ENCODE peak calls at places on chromosomes 1 and 21, in ten cellular contexts. S is stomach, E is fibroblast of lung, D is DND-41, W is heart right ventricle, C is left ventricle myocardium inferior, Y is HepG2, Q is brain microvascular endothelial cell, O is PC-3, R is A549. F is an unnamed sample.

GRCh38 chr21:15343066-15343465 is 278.3 kb upstream of the NRIP1 start:
- DNase-seq in S (no peak), E (peak), D (no peak), W (no peak), C (no peak), Y (no peak), Q (peak), O (no peak), R (no peak), F (no peak)

GRCh38 chr1:22051607-22052114 is 848 bp upstream of the CDC42 start:
- DNase-seq in S (no peak), E (no peak), D (no peak), W (no peak), C (no peak), Y (no peak), Q (no peak), O (no peak), R (no peak), F (no peak)

GRCh38 chr1:15952317-15953258 is 23.3 kb downstream of the ZBTB17 start:
- DNase-seq in S (no peak), E (peak), D (no peak), W (no peak), C (no peak), Y (no peak), Q (peak), O (peak), R (peak), F (peak)

GRCh38 chr1:243855616-243856318 is 5.7 kb upstream of the AKT3 start:
- DNase-seq in S (no peak), E (no peak), D (no peak), W (no peak), C (no peak), Y (no peak), Q (no peak), O (no peak), R (no peak), F (no peak)

GRCh38 chr1:246784621-246785535 is 60.7 kb downstream of the SCCPDH start:
- DNase-seq in S (no peak), E (peak), D (peak), W (no peak), C (no peak), Y (no peak), Q (peak), O (no peak), R (no peak), F (no peak)

GRCh38 chr21:34974162-34974981 is 74.7 kb downstream of the RUNX1 start:
- DNase-seq in S (no peak), E (no peak), D (peak), W (no peak), C (no peak), Y (peak), Q (no peak), O (no peak), R (no peak), F (no peak)

GRCh38 chr1:14522331-14523241 is 75.9 kb upstream of the KAZN start:
- DNase-seq in S (no peak), E (peak), D (no peak), W (peak), C (peak), Y (no peak), Q (peak), O (peak), R (no peak), F (peak)

GRCh38 chr21:25845729-25846256 is 111.0 kb downstream of the GABPA start:
- DNase-seq in S (no peak), E (no peak), D (no peak), W (no peak), C (no peak), Y (no peak), Q (no peak), O (no peak), R (no peak), F (no peak)

GRCh38 chr1:160070243-160071163 is 543 bp upstream of the KCNJ10 start:
- DNase-seq in S (peak), E (peak), D (peak), W (peak), C (peak), Y (peak), Q (peak), O (peak), R (peak), F (peak)

GRCh38 chr1:61301824-61302652 is 219.7 kb downstream of the NFIA start:
- DNase-seq in S (peak), E (no peak), D (no peak), W (no peak), C (no peak), Y (peak), Q (peak), O (no peak), R (no peak), F (no peak)

GRCh38 chr1:51326839-51327238 is 3.5 kb downstream of the TTC39A start:
- DNase-seq in S (no peak), E (no peak), D (no peak), W (no peak), C (no peak), Y (no peak), Q (no peak), O (no peak), R (no peak), F (no peak)

GRCh38 chr1:91844862-91845528 is 41.0 kb downstream of the TGFBR3 start:
- DNase-seq in S (peak), E (peak), D (no peak), W (no peak), C (peak), Y (peak), Q (peak), O (peak), R (peak), F (peak)

GRCh38 chr1:23475134-23475628 is 8.8 kb downstream of the ASAP3 start:
- DNase-seq in S (no peak), E (peak), D (no peak), W (peak), C (no peak), Y (no peak), Q (peak), O (peak), R (no peak), F (peak)

GRCh38 chr1:206924549-206925115 is 2.9 kb upstream of the FCMR start:
- DNase-seq in S (no peak), E (no peak), D (no peak), W (no peak), C (no peak), Y (no peak), Q (no peak), O (no peak), R (no peak), F (no peak)

GRCh38 chr1:110452330-110452729 is 1.4 kb downstream of the PROK1 start:
- DNase-seq in S (no peak), E (no peak), D (no peak), W (no peak), C (no peak), Y (no peak), Q (no peak), O (no peak), R (no peak), F (no peak)

GRCh38 chr1:47534417-47534816 is 96.6 kb downstream of the FOXD2 start:
- DNase-seq in S (no peak), E (peak), D (no peak), W (no peak), C (no peak), Y (no peak), Q (no peak), O (no peak), R (no peak), F (no peak)

GRCh38 chr1:190138266-190138665 is 339.4 kb downstream of the BRINP3 start:
- DNase-seq in S (no peak), E (peak), D (no peak), W (no peak), C (no peak), Y (no peak), Q (no peak), O (peak), R (no peak), F (no peak)

GRCh38 chr1:113701429-113701828 is 57.9 kb downstream of the PHTF1 start:
- DNase-seq in S (no peak), E (peak), D (no peak), W (no peak), C (no peak), Y (no peak), Q (peak), O (no peak), R (no peak), F (no peak)

GRCh38 chr21:39014751-39015150 is 168.5 kb downstream of the PSMG1 start:
- DNase-seq in S (no peak), E (peak), D (no peak), W (no peak), C (no peak), Y (no peak), Q (peak), O (peak), R (no peak), F (peak)

GRCh38 chr1:178232949-178233348 is 139.0 kb downstream of the RASAL2 start:
- DNase-seq in S (no peak), E (peak), D (no peak), W (no peak), C (no peak), Y (no peak), Q (no peak), O (no peak), R (no peak), F (no peak)

GRCh38 chr1:24107462-24108225 is 4.3 kb downstream of the MYOM3 start:
- DNase-seq in S (no peak), E (peak), D (no peak), W (no peak), C (no peak), Y (no peak), Q (peak), O (peak), R (peak), F (no peak)

GRCh38 chr21:42661688-42662429 is 8.4 kb downstream of the PDE9A start:
- DNase-seq in S (no peak), E (no peak), D (no peak), W (no peak), C (no peak), Y (no peak), Q (no peak), O (no peak), R (no peak), F (no peak)

GRCh38 chr1:171258429-171258828 is 10.1 kb downstream of the FMO1 start:
- DNase-seq in S (no peak), E (no peak), D (no peak), W (no peak), C (no peak), Y (no peak), Q (no peak), O (no peak), R (no peak), F (no peak)

GRCh38 chr1:161189036-161189435 is 9.8 kb downstream of the ADAMTS4 start:
- DNase-seq in S (no peak), E (no peak), D (no peak), W (no peak), C (no peak), Y (no peak), Q (no peak), O (no peak), R (no peak), F (no peak)

DNA sequence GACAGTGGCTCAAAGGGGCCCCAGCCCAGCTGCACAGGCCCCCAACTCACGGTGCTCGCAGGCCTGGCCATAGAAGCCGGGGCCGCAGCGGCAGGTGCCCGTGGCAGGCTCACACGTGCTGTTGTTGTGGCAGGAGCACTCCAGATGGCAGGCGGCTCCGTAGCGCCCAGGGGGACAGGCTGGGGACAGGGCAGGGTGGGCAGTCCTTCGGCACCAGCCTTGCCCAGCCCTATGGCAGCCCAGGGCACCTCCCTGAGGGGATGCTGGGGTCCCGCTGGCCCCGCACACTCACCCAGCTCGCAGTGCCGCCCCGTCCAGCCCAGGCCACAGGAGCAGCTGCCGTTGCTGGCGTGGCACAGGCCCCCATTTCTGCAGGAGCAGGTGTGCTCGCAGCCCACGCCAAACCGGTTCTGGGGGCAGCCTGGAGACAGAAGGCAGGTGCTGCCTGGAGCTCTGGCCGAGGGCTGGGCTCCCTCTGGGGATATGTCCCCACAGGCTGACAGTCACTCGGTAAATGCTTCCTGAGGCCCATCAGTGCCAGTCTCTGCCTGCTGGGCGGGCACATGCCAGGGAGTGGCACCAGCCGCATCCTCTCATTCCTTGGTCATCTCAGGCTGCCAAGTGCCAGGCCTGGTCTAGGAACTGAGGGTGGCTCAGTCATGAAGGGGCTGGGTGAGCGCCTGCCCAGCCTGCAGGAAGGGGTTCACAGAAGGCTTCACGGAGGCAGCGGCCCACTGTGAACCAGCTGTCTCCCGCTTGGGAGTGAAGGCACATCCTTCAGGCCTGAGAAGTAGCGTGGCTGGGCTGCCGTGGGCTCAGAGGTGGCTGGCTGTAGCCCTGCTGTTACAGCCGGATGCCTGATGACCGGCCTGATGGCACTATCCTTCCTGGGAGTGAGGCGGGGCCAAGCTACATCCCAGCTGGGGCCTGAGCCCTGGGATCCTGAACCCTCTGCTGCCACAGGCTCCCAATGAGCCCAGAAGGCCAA is 40.1 kb downstream of the ARHGEF16 start:
- DNase-seq in S (no peak), E (no peak), D (no peak), W (no peak), C (no peak), Y (no peak), Q (no peak), O (peak), R (no peak), F (no peak)
- H3K27ac ChIP-seq in S (no peak), E (no peak), D (no peak), W (no peak), C (no peak), Y (no peak), Q (no peak), O (no peak), R (no peak), F (peak)

DNA sequence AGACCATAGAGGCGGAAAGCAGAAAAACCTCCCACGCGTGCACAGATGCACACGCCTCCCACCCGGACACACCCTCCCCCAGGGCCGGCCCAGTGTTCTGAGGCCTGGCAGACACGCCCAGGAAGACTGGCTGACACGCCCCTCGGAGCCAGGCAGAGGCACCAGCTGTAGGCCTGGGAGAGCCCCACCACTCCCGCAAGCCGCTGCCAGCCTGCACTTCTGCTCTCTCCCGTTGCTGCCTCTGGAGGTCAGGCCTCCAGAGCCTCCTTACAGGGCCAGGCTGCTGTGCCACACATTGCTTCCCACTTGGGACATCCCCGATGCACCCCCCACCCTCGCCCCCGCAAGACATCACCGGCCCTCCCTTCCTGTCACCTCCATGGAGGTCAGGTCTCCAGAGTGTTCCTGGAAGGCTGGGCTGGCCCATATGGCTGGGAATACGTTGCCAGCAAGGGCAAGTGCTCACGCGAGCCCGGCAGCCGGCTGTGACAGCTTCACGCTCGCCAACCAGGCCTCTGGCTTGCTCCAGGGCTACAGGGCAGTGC is 40.4 kb downstream of the CASZ1 start:
- DNase-seq in S (peak), E (peak), D (peak), W (peak), C (peak), Y (no peak), Q (no peak), O (peak), R (no peak), F (peak)
- TF ChIP-seq CTCF in S (no peak), E (no peak), D (peak), W (no peak), C (no peak), Y (no peak), Q (no peak), O (no peak), R (no peak), F (no peak)

DNA sequence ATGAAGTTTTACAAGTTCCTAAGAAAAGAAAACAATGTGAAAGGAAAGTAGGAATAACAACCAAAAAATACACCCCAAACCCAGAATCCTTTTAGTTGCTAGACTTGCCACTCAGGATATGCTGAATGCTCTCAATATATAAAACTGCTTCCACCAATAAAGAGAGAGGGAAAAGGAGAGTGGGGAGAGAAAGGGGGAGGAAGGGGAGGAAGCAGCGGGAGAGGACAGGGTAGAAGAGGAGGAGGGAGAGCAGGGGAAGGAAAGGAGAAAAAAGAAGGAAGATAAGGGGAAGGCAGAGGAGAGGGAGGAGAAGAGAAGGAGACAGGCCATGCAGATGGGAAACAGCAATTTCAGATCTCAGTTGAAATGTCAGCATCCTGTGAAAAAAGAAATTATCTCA is 198.4 kb downstream of the VAV3 start:
- DNase-seq in S (no peak), E (no peak), D (no peak), W (no peak), C (no peak), Y (no peak), Q (no peak), O (peak), R (no peak), F (no peak)
- H3K27ac ChIP-seq in S (no peak), E (no peak), D (no peak), W (no peak), C (peak), Y (no peak), Q (no peak), O (no peak), R (no peak), F (no peak)

DNA sequence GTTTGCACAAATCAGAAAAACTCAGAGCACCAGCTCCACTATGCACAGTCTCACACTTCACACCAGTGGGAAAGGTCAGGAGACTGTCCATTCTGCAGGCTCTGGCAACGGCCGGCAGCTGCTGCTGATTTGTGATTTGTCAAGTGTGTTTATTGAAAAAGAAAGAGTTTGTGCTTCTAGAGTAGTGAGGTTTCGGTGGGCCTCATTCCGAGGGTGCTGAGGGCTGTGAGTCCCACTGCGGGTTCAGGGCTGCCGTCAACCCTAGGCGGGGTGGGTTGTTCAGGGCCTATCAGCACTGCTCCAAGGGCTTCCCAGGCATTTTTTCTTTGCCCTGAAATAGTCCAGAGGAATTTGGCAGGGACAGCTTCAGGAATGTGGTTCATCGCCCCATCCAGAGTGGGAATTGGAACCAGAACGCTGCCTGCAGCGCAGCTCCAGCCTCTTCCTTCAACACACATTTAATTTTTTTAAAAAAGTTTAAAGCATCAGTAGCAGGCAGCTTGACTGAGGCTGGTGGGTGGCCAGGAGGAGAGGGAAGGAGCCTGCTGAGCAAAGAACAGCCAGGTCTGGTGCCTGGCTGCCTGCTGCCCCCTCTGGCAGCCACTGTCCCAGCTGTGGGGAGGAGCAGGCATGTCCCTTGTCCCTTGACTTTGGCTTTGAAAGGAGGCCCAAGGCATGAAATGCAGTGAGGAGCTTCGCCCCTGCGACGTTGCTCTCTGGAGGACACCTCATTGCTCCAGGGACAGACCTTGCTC is 19.7 kb downstream of the STUM start:
- DNase-seq in S (no peak), E (peak), D (no peak), W (no peak), C (no peak), Y (peak), Q (no peak), O (peak), R (peak), F (no peak)
- TF ChIP-seq CTCF in S (no peak), E (no peak), D (peak), W (peak), C (peak), Y (peak), Q (peak), O (peak), R (peak), F (no peak)

DNA sequence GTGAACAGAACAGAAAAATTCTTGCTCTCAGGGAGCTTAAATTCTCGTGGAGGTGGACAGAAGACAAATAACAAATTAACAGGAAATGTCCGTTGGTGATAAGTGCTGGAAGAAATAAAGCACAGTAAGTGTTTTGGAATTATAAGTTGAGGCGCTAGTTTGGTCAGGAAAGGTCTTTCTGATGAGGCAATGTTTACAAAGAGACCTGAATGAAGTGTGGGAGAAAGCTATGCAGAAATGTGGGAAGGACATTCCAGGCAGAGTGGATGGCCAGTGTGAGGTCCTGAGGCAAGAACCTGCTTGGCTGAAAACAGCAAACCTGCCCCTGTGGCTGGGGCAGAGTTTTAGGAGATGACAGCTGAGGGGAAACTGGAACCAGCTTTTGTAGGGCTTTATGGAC is 23.3 kb downstream of the NGF start:
- DNase-seq in S (no peak), E (peak), D (no peak), W (no peak), C (no peak), Y (no peak), Q (peak), O (peak), R (no peak), F (no peak)
- H3K27ac ChIP-seq in S (no peak), E (no peak), D (no peak), W (peak), C (peak), Y (no peak), Q (peak), O (no peak), R (no peak), F (no peak)

GRCh38 chr1:242455052-242455361 is 69.5 kb downstream of the PLD5 start:
- DNase-seq in S (no peak), E (no peak), D (no peak), W (no peak), C (no peak), Y (no peak), Q (no peak), O (no peak), R (no peak), F (no peak)
- TF ChIP-seq CTCF in S (no peak), E (no peak), D (no peak), W (peak), C (no peak), Y (no peak), Q (no peak), O (no peak), R (peak), F (no peak)

F was measured in RWPE1.